ENCODE peak calls at places on chromosome 3, in seven cellular contexts. One of them, this sample, is unnamed.

GRCh38 chr3:97487587-97487986 is 277.0 kb upstream of the ARL6 start:
- DNase-seq in prostate gland: no peak
- DNase-seq in stomach: no peak
- DNase-seq in transverse colon: no peak
- DNase-seq in upper lobe of left lung: no peak
- DNase-seq in HepG2: no peak
- DNase-seq in GM12878: no peak
- DNase-seq in this sample: no peak

GRCh38 chr3:48023377-48023776 is 7.2 kb upstream of the MAP4 start:
- DNase-seq in prostate gland: no peak
- DNase-seq in stomach: no peak
- DNase-seq in transverse colon: no peak
- DNase-seq in upper lobe of left lung: no peak
- DNase-seq in HepG2: peak; percentile 67
- DNase-seq in GM12878: no peak
- DNase-seq in this sample: no peak

GRCh38 chr3:79380581-79380980 is 387.2 kb downstream of the ROBO1 start:
- DNase-seq in prostate gland: no peak
- DNase-seq in stomach: no peak
- DNase-seq in transverse colon: no peak
- DNase-seq in upper lobe of left lung: no peak
- DNase-seq in HepG2: no peak
- DNase-seq in GM12878: no peak
- DNase-seq in this sample: no peak

GRCh38 chr3:183253364-183253960 is 409 bp downstream of the B3GNT5 start:
- DNase-seq in prostate gland: peak; percentile 75
- DNase-seq in stomach: peak; percentile 79
- DNase-seq in transverse colon: peak; percentile 68
- DNase-seq in upper lobe of left lung: peak; percentile 95
- DNase-seq in HepG2: no peak
- DNase-seq in GM12878: no peak
- DNase-seq in this sample: peak; percentile 91

GRCh38 chr3:118536764-118537163 is 497.9 kb downstream of the IGSF11 start:
- DNase-seq in prostate gland: no peak
- DNase-seq in stomach: no peak
- DNase-seq in transverse colon: no peak
- DNase-seq in upper lobe of left lung: no peak
- DNase-seq in HepG2: no peak
- DNase-seq in GM12878: no peak
- DNase-seq in this sample: no peak

GRCh38 chr3:12768579-12769527 is 9.8 kb upstream of the TMEM40 start:
- DNase-seq in prostate gland: no peak
- DNase-seq in stomach: no peak
- DNase-seq in transverse colon: no peak
- DNase-seq in upper lobe of left lung: peak; percentile 83
- DNase-seq in HepG2: no peak
- DNase-seq in GM12878: no peak
- DNase-seq in this sample: no peak

GRCh38 chr3:129310111-129310601 is 31.5 kb downstream of the HMCES start:
- DNase-seq in prostate gland: peak; percentile 71
- DNase-seq in stomach: no peak
- DNase-seq in transverse colon: peak; percentile 56
- DNase-seq in upper lobe of left lung: no peak
- DNase-seq in HepG2: peak; percentile 36
- DNase-seq in GM12878: no peak
- DNase-seq in this sample: no peak

GRCh38 chr3:183541738-183542137 is 13.8 kb downstream of the KLHL6 start:
- DNase-seq in prostate gland: no peak
- DNase-seq in stomach: no peak
- DNase-seq in transverse colon: no peak
- DNase-seq in upper lobe of left lung: no peak
- DNase-seq in HepG2: no peak
- DNase-seq in GM12878: no peak
- DNase-seq in this sample: no peak

GRCh38 chr3:122458992-122459391 is 43.1 kb upstream of the WDR5B start:
- DNase-seq in prostate gland: no peak
- DNase-seq in stomach: no peak
- DNase-seq in transverse colon: no peak
- DNase-seq in upper lobe of left lung: no peak
- DNase-seq in HepG2: no peak
- DNase-seq in GM12878: no peak
- DNase-seq in this sample: no peak

GRCh38 chr3:133750201-133750748 is 4.1 kb downstream of the TF start:
- DNase-seq in prostate gland: peak; percentile 55
- DNase-seq in stomach: no peak
- DNase-seq in transverse colon: no peak
- DNase-seq in upper lobe of left lung: no peak
- DNase-seq in HepG2: no peak
- DNase-seq in GM12878: no peak
- DNase-seq in this sample: no peak

GRCh38 chr3:112685435-112685834 is 44.5 kb upstream of the CCDC80 start:
- DNase-seq in prostate gland: no peak
- DNase-seq in stomach: no peak
- DNase-seq in transverse colon: no peak
- DNase-seq in upper lobe of left lung: no peak
- DNase-seq in HepG2: no peak
- DNase-seq in GM12878: no peak
- DNase-seq in this sample: no peak

GRCh38 chr3:52137311-52137710 is 16.9 kb downstream of the POC1A start:
- DNase-seq in prostate gland: no peak
- DNase-seq in stomach: no peak
- DNase-seq in transverse colon: no peak
- DNase-seq in upper lobe of left lung: peak; percentile 20
- DNase-seq in HepG2: no peak
- DNase-seq in GM12878: no peak
- DNase-seq in this sample: no peak

GRCh38 chr3:127822166-127822835 is at the start of gene MGLL:
- DNase-seq in prostate gland: no peak
- DNase-seq in stomach: peak; percentile 43
- DNase-seq in transverse colon: peak; percentile 59
- DNase-seq in upper lobe of left lung: peak; percentile 88
- DNase-seq in HepG2: no peak
- DNase-seq in GM12878: no peak
- DNase-seq in this sample: peak; percentile 79

GRCh38 chr3:111373861-111374260 is 168.1 kb upstream of the CD96 start:
- DNase-seq in prostate gland: no peak
- DNase-seq in stomach: no peak
- DNase-seq in transverse colon: no peak
- DNase-seq in upper lobe of left lung: no peak
- DNase-seq in HepG2: no peak
- DNase-seq in GM12878: no peak
- DNase-seq in this sample: no peak

GRCh38 chr3:171347017-171347979 is 112.9 kb downstream of the TNIK start:
- DNase-seq in prostate gland: no peak
- DNase-seq in stomach: no peak
- DNase-seq in transverse colon: no peak
- DNase-seq in upper lobe of left lung: no peak
- DNase-seq in HepG2: no peak
- DNase-seq in GM12878: peak; percentile 95
- DNase-seq in this sample: no peak

GRCh38 chr3:52352566-52352965 is 36.4 kb downstream of the DNAH1 start:
- DNase-seq in prostate gland: no peak
- DNase-seq in stomach: no peak
- DNase-seq in transverse colon: no peak
- DNase-seq in upper lobe of left lung: peak; percentile 27
- DNase-seq in HepG2: no peak
- DNase-seq in GM12878: no peak
- DNase-seq in this sample: no peak

GRCh38 chr3:37935756-37936666 is 54.6 kb upstream of the VILL start:
- DNase-seq in prostate gland: peak; percentile 53
- DNase-seq in stomach: peak; percentile 52
- DNase-seq in transverse colon: peak; percentile 36
- DNase-seq in upper lobe of left lung: no peak
- DNase-seq in HepG2: peak; percentile 98
- DNase-seq in GM12878: no peak
- DNase-seq in this sample: no peak

DNA sequence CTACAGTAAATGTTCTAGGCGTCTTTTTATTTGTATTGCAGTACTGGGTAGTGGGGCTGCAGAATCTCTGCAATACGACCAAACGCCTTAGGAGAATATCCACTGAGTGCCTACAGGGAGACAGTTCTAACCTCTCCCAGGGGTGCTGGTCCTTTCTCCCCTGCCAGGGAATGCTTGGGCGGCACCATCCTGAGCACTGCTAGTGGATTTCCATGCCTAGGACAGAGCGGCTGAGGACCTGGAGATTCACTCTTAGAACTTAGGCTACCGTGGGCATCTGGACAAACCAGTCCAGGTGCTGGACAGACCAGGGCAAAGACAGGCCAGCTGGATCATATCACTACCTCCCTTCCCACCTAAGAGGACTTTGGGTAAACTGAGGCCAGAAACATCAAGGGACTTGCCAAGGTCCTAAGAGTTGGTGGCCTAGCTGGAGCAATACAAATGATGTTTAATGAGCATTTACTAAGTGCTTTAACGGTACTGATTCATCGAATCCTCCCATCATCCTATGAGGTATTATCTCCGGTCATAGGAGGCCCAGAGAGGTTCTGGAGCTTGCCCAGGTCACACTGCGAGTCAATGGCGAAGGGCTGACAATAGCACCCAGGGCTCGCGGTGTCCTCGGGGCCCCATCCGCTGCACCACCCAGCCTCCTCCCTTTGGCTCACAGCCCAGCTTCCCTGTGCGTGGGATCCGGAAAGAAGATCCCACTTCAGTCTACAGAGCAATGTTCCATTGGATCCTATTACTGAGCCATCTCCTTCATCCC is 822 bp downstream of the TMEM44 start:
- DNase-seq in prostate gland: no peak
- DNase-seq in stomach: no peak
- DNase-seq in transverse colon: peak; percentile 73
- DNase-seq in upper lobe of left lung: no peak
- DNase-seq in HepG2: no peak
- DNase-seq in GM12878: no peak
- DNase-seq in this sample: peak; percentile 62
- TF ChIP-seq POLR2AphosphoS5 in prostate gland: no peak
- TF ChIP-seq POLR2AphosphoS5 in stomach: no peak
- TF ChIP-seq POLR2AphosphoS5 in transverse colon: peak; percentile 25
- TF ChIP-seq POLR2AphosphoS5 in upper lobe of left lung: peak; percentile 18
- TF ChIP-seq POLR2AphosphoS5 in HepG2: no peak
- TF ChIP-seq POLR2AphosphoS5 in GM12878: no peak
- TF ChIP-seq POLR2AphosphoS5 in this sample: no peak

DNA sequence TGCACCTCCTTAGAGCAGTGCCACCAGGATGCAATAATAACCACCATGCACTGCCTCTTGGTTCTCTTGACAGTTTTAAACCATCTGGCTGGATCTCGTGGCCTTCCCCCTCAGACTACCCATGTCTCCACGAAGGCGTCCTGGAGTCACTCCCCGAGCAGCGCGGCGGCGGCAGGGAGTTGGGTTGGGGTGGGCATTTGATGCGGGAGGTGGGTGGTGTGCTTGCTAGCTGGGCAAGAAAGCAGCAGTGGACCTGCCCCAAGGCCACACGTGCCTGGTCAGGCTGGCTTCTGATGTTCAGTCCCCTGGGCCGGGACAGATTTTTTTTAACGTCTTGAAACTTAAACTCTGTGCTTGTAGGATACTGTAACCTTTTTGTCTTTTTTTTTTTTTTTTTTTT is 3.9 kb upstream of the TTLL3 start:
- DNase-seq in prostate gland: no peak
- DNase-seq in stomach: no peak
- DNase-seq in transverse colon: no peak
- DNase-seq in upper lobe of left lung: peak; percentile 71
- DNase-seq in HepG2: no peak
- DNase-seq in GM12878: no peak
- DNase-seq in this sample: no peak
- H3K36me3 ChIP-seq in prostate gland: no peaks in the 10 kb centered on the region
- H3K36me3 ChIP-seq in stomach: peaks cover 62% of the 10 kb centered on the region
- H3K36me3 ChIP-seq in transverse colon: no peaks in the 10 kb centered on the region
- H3K36me3 ChIP-seq in upper lobe of left lung: peaks cover 42% of the 10 kb centered on the region
- H3K36me3 ChIP-seq in HepG2: peaks cover 54% of the 10 kb centered on the region
- H3K36me3 ChIP-seq in GM12878: peaks cover 45% of the 10 kb centered on the region
- H3K36me3 ChIP-seq in this sample: peaks cover 56% of the 10 kb centered on the region

GRCh38 chr3:63912768-63913588 is 795 bp upstream of the SCAANT1 start:
- DNase-seq in prostate gland: peak; percentile 51
- DNase-seq in stomach: peak; percentile 76
- DNase-seq in transverse colon: peak; percentile 81
- DNase-seq in upper lobe of left lung: no peak
- DNase-seq in HepG2: peak; percentile 21
- DNase-seq in GM12878: no peak
- DNase-seq in this sample: peak; percentile 92

GRCh38 chr3:63911395-63911900 is 735 bp downstream of the SCAANT1 start:
- DNase-seq in prostate gland: no peak
- DNase-seq in stomach: no peak
- DNase-seq in transverse colon: no peak
- DNase-seq in upper lobe of left lung: no peak
- DNase-seq in HepG2: no peak
- DNase-seq in GM12878: no peak
- DNase-seq in this sample: no peak

GRCh38 chr3:63910873-63911272 is 1.3 kb downstream of the SCAANT1 start:
- DNase-seq in prostate gland: no peak
- DNase-seq in stomach: no peak
- DNase-seq in transverse colon: no peak
- DNase-seq in upper lobe of left lung: no peak
- DNase-seq in HepG2: peak; percentile 12
- DNase-seq in GM12878: no peak
- DNase-seq in this sample: no peak

GRCh38 chr3:63914312-63914711 is 2.1 kb upstream of the SCAANT1 start:
- DNase-seq in prostate gland: peak; percentile 72
- DNase-seq in stomach: peak; percentile 68
- DNase-seq in transverse colon: peak; percentile 61
- DNase-seq in upper lobe of left lung: no peak
- DNase-seq in HepG2: no peak
- DNase-seq in GM12878: no peak
- DNase-seq in this sample: peak; percentile 81

GRCh38 chr3:63911901-63912767 is at the start of gene SCAANT1:
- DNase-seq in prostate gland: peak; percentile 87
- DNase-seq in stomach: peak; percentile 93
- DNase-seq in transverse colon: peak; percentile 92
- DNase-seq in upper lobe of left lung: peak; percentile 96
- DNase-seq in HepG2: peak; percentile 81
- DNase-seq in GM12878: no peak
- DNase-seq in this sample: peak; percentile 97
- TF ChIP-seq POLR2A in prostate gland: peak; percentile 55
- TF ChIP-seq POLR2A in stomach: no peak
- TF ChIP-seq POLR2A in transverse colon: peak; percentile 73
- TF ChIP-seq POLR2A in upper lobe of left lung: peak; percentile 83
- TF ChIP-seq POLR2A in HepG2: peak; percentile 61
- TF ChIP-seq POLR2A in GM12878: peak; percentile 84
- TF ChIP-seq POLR2A in this sample: peak; percentile 50

GRCh38 chr3:50263443-50264388 is 5.2 kb upstream of the SEMA3B start:
- DNase-seq in prostate gland: no peak
- DNase-seq in stomach: no peak
- DNase-seq in transverse colon: no peak
- DNase-seq in upper lobe of left lung: no peak
- DNase-seq in HepG2: peak; percentile 78
- DNase-seq in GM12878: no peak
- DNase-seq in this sample: no peak

GRCh38 chr3:50265988-50266387 is 3.0 kb upstream of the SEMA3B start:
- DNase-seq in prostate gland: no peak
- DNase-seq in stomach: no peak
- DNase-seq in transverse colon: no peak
- DNase-seq in upper lobe of left lung: no peak
- DNase-seq in HepG2: no peak
- DNase-seq in GM12878: no peak
- DNase-seq in this sample: no peak

GRCh38 chr3:50262778-50263177 is 6.2 kb upstream of the SEMA3B start:
- DNase-seq in prostate gland: no peak
- DNase-seq in stomach: no peak
- DNase-seq in transverse colon: no peak
- DNase-seq in upper lobe of left lung: no peak
- DNase-seq in HepG2: no peak
- DNase-seq in GM12878: no peak
- DNase-seq in this sample: no peak

GRCh38 chr3:50264964-50265485 is 3.9 kb upstream of the SEMA3B start:
- DNase-seq in prostate gland: no peak
- DNase-seq in stomach: no peak
- DNase-seq in transverse colon: peak; percentile 41
- DNase-seq in upper lobe of left lung: no peak
- DNase-seq in HepG2: no peak
- DNase-seq in GM12878: no peak
- DNase-seq in this sample: no peak

GRCh38 chr3:50264389-50264963 is 4.5 kb upstream of the SEMA3B start:
- DNase-seq in prostate gland: peak; percentile 52
- DNase-seq in stomach: peak; percentile 65
- DNase-seq in transverse colon: peak; percentile 64
- DNase-seq in upper lobe of left lung: peak; percentile 85
- DNase-seq in HepG2: peak; percentile 98
- DNase-seq in GM12878: no peak
- DNase-seq in this sample: peak; percentile 93
- TF ChIP-seq POLR2AphosphoS5 in prostate gland: peak; percentile 48
- TF ChIP-seq POLR2AphosphoS5 in stomach: peak; percentile 59
- TF ChIP-seq POLR2AphosphoS5 in transverse colon: no peak
- TF ChIP-seq POLR2AphosphoS5 in upper lobe of left lung: peak; percentile 26
- TF ChIP-seq POLR2AphosphoS5 in HepG2: peak; percentile 47
- TF ChIP-seq POLR2AphosphoS5 in GM12878: no peak
- TF ChIP-seq POLR2AphosphoS5 in this sample: no peak